ENCODE peak calls at places on chromosomes 16 and 17, in eight cellular contexts. Q, Y, H, T, O, E, X and P are unnamed samples.

GRCh38 chr16:23274968-23275367 is 27.1 kb upstream of the SCNN1B start:
- DNase-seq in T (no peak), O (peak; percentile 18), Q (no peak), X (no peak), E (no peak), Y (no peak), H (no peak), P (no peak)

GRCh38 chr16:16112450-16113053 is 110.7 kb downstream of the ABCC6 start:
- DNase-seq in O (no peak), T (no peak), E (no peak), Y (no peak), H (no peak), Q (no peak), X (no peak), P (no peak)

GRCh38 chr16:22207715-22208360 is 1.8 kb downstream of the EEF2K start:
- DNase-seq in E (no peak), T (no peak), O (no peak), Y (no peak), Q (no peak), X (no peak), H (no peak), P (no peak)

GRCh38 chr17:73211745-73212144 is 18.9 kb downstream of the COG1 start:
- DNase-seq in E (no peak), T (no peak), O (no peak), H (peak; percentile 83), Q (no peak), Y (no peak), X (no peak), P (no peak)

GRCh38 chr17:27630607-27631408 is at the start of gene LGALS9:
- DNase-seq in Y (no peak), E (no peak), O (peak; percentile 32), Q (no peak), H (peak; percentile 6), T (no peak), X (peak; percentile 48), P (peak; percentile 12)

GRCh38 chr17:66576473-66576872 is 258.4 kb upstream of the CACNG5 start:
- DNase-seq in Q (no peak), T (no peak), H (no peak), E (no peak), O (no peak), Y (no peak), X (no peak), P (no peak)

GRCh38 chr17:31112001-31112661 is 17.4 kb downstream of the NF1 start:
- DNase-seq in E (no peak), Q (no peak), T (no peak), H (no peak), X (no peak), O (no peak), Y (no peak), P (no peak)

GRCh38 chr16:11677451-11677951 is 9.2 kb downstream of the SNN start:
- DNase-seq in Q (peak; percentile 7), Y (no peak), O (no peak), E (no peak), H (no peak), X (no peak), T (no peak), P (no peak)

GRCh38 chr16:89711601-89712475 is 8.9 kb downstream of the VPS9D1 start:
- DNase-seq in O (peak; percentile 43), E (no peak), H (peak; percentile 86), Q (peak; percentile 67), Y (no peak), X (no peak), T (peak; percentile 88), P (peak; percentile 70)

GRCh38 chr17:4110152-4110551 is 32.7 kb downstream of the ZZEF1 start:
- DNase-seq in E (no peak), O (no peak), T (no peak), Y (no peak), Q (no peak), H (no peak), X (no peak), P (no peak)

GRCh38 chr16:15690296-15690695 is 40.3 kb downstream of the NDE1 start:
- DNase-seq in Q (no peak), E (no peak), X (no peak), H (no peak), Y (no peak), T (no peak), O (peak; percentile 65), P (no peak)

DNA sequence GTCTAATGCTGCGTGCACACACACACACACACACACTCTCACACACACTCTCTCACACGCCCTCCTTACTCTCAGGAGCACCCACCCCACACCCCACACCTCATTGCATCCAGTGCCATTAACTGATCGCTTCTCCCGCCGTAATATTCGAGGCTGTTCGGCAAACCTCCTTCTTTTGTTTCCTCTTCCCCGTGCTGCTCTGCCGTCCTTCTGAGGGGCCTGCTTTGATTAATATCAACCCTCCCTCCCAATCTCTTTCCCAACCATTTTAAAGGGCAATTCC is 156.2 kb upstream of the TNRC6C start:
- DNase-seq in X (no peak), Q (no peak), E (no peak), T (no peak), O (no peak), Y (no peak), H (no peak), P (no peak)
- H3K27me3 ChIP-seq in X (no peaks in the 10 kb centered on the region), Q (no peaks in the 10 kb centered on the region), E (peaks cover 8% of the 10 kb centered on the region), T (no peaks in the 10 kb centered on the region), O (peaks cover 24% of the 10 kb centered on the region), Y (no peaks in the 10 kb centered on the region), H (no peaks in the 10 kb centered on the region), P (no peaks in the 10 kb centered on the region)

DNA sequence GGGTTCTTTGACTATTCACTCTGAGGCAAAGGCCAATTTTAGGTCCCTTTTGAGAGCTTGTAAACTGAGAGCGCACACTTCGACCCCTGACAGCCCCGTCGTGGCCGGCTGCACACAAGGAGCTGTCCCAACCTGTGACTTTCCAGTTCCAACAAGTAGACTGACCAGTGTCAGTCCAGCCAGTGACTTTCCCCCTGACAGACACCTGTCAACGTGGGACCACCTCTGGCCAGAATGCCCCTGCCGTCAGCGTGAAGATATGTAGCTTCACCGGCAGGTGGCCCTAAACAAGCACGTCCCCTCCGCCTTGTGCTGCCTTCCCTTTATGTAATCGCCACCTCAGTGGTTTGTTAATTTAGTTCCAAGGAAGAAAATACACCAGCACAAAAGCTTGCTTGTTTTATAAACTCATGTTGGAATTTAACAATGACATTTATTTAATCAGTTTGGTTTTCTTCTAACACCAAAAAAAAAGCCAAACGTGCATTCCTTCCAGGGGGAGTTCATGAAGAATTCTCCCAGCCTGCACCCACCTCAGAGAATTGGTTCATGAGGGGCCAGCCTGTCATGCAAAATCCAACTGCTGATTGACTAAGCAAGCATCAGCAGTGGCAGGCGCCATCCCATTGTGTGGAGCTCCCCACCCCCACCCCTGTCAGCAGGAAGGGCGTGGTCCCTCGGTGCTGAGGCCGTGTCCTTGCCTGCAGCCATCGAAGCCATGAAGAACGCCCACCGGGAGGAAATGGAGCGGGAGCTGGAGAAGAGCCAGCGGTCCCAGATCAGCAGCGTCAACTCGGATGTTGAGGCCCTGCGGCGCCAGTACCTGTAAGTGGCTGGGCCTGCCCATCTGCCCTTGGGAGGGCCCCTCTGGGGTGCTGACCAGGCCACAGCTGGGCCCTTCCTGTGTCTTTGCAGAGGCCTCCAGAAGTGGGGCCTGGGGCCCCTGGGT is 33.9 kb downstream of the PLD6 start:
- DNase-seq in Q (no peak), Y (peak; percentile 75), X (peak; percentile 73), O (no peak), T (no peak), E (no peak), H (no peak), P (no peak)
- TF ChIP-seq CTCF in Q (no peak), Y (peak; percentile 4), X (no peak), O (no peak), T (no peak), E (no peak), H (no peak), P (no peak)

DNA sequence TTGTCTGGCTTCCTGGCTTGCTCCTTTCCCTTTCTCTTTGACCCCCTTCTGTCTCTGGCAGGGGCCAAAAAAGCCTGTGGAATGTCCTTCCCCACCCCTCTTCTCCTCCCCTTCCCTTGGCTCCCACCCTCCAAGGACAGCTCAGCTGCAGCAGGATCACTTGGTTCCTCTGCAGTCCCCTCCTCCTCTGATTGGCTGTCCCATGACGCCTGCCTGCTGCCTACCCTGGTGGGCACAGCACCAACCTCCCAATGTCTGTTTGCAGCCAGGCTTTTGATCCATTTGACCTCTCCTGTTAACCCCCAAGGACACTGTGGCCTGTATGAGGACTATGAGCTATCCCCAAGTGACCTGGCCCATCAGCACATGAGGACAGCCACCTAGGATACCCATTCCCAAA is 14.8 kb upstream of the MTMR4 start:
- DNase-seq in Q (no peak), E (no peak), H (no peak), T (no peak), Y (no peak), X (no peak), O (no peak), P (no peak)
- H3K27me3 ChIP-seq in Q (no peaks in the 10 kb centered on the region), E (no peaks in the 10 kb centered on the region), H (no peaks in the 10 kb centered on the region), T (peaks cover 8% of the 10 kb centered on the region), Y (no peaks in the 10 kb centered on the region), X (no peaks in the 10 kb centered on the region), O (no peaks in the 10 kb centered on the region), P (peaks cover 6% of the 10 kb centered on the region)

GRCh38 chr17:41579484-41580243 is 7.0 kb downstream of the KRT14 start:
- DNase-seq in E (peak; percentile 84), O (peak; percentile 83), H (peak; percentile 35), Q (peak; percentile 48), Y (peak; percentile 60), X (peak; percentile 80), T (peak; percentile 88), P (peak; percentile 43)
- TF ChIP-seq CTCF in E (peak; percentile 81), O (peak; percentile 93), H (no peak), Q (no peak), Y (peak; percentile 47), X (peak; percentile 72), T (peak; percentile 95), P (no peak)

DNA sequence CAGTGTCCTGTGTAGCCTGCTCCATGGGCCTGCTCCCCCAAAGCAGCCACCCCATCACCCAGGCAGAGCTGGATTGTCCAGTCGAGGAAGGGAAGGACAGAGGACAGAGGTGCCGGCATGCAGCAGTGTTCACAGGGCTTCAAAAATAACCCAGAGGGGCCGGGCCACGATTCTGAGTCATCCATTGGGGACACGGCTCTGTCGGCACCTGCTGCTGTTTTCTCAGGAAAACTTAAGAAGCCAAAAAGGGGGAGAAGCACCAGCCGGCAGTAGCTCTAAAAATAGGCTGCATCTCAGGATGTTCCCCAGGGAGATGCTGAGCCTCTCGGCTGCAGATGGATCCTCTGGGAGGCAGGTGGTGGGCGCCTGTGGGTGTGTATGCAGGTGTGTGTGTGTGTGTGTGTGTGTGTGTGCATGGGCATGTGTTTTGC is 1.6 kb downstream of the CA7 start:
- DNase-seq in Q (peak; percentile 7), Y (no peak), H (no peak), T (no peak), O (no peak), E (no peak), X (no peak), P (no peak)
- H3K27me3 ChIP-seq in Q (no peaks in the 10 kb centered on the region), Y (peaks cover 12% of the 10 kb centered on the region), H (no peaks in the 10 kb centered on the region), T (peaks cover 31% of the 10 kb centered on the region), O (peaks cover 34% of the 10 kb centered on the region), E (peaks cover 42% of the 10 kb centered on the region), X (peaks cover 40% of the 10 kb centered on the region), P (peaks cover 40% of the 10 kb centered on the region)

GRCh38 chr16:72976047-72976746 is 71.7 kb downstream of the ZFHX3 start:
- DNase-seq in Y (no peak), E (no peak), Q (no peak), T (no peak), X (no peak), O (no peak), H (no peak), P (no peak)
- TF ChIP-seq CTCF in Y (no peak), E (no peak), Q (no peak), T (no peak), X (no peak), O (no peak), H (no peak), P (no peak)